ENCODE peak calls at places on chromosome 17, in six cellular contexts. I is fibroblast of lung; K is CD8-positive, alpha-beta memory T cell; O is CD4-positive, CD25-positive, alpha-beta regulatory T cell; W is body of pancreas; A is cardiac muscle cell. H is an unnamed sample.

GRCh38 chr17:27566673-27567562 is 64.1 kb upstream of the LGALS9 start:
- DNase-seq in I (no peak), K (no peak), O (no peak), W (no peak), A (no peak), H (no peak)

GRCh38 chr17:59167571-59168001 is 12.0 kb downstream of the PRR11 start:
- DNase-seq in I (no peak), K (no peak), O (no peak), W (no peak), A (no peak), H (no peak)

GRCh38 chr17:4955091-4955490 is 4.2 kb downstream of the ENO3 start:
- DNase-seq in I (no peak), K (no peak), O (no peak), W (no peak), A (no peak), H (no peak)

GRCh38 chr17:33267881-33268548 is 25.1 kb downstream of the ASIC2 start:
- DNase-seq in I (no peak), K (no peak), O (no peak), W (no peak), A (no peak), H (no peak)

GRCh38 chr17:41013606-41014005 is 4.7 kb upstream of the KRTAP3-1 start:
- DNase-seq in I (peak), K (no peak), O (no peak), W (no peak), A (no peak), H (no peak)

GRCh38 chr17:4477286-4477791 is 21.3 kb upstream of the SPNS2 start:
- DNase-seq in I (no peak), K (no peak), O (no peak), W (no peak), A (no peak), H (no peak)

GRCh38 chr17:61309857-61310256 is 89.8 kb upstream of the TBX2 start:
- DNase-seq in I (peak), K (no peak), O (no peak), W (no peak), A (no peak), H (no peak)

GRCh38 chr17:31917065-31917529 is 15.6 kb upstream of the UTP6 start:
- DNase-seq in I (no peak), K (no peak), O (no peak), W (no peak), A (no peak), H (no peak)

GRCh38 chr17:82397449-82398335 is 20.5 kb upstream of the HEXD start:
- DNase-seq in I (no peak), K (no peak), O (no peak), W (no peak), A (peak), H (no peak)

GRCh38 chr17:27571563-27572129 is 59.3 kb upstream of the LGALS9 start:
- DNase-seq in I (no peak), K (no peak), O (no peak), W (no peak), A (peak), H (no peak)

GRCh38 chr17:64368277-64368676 is 22.4 kb downstream of the PECAM1 start:
- DNase-seq in I (no peak), K (no peak), O (no peak), W (no peak), A (no peak), H (no peak)

GRCh38 chr17:31535581-31535981 is 144.1 kb downstream of the RAB11FIP4 start:
- DNase-seq in I (no peak), K (no peak), O (no peak), W (no peak), A (no peak), H (peak)

GRCh38 chr17:38898812-38899348 is 26.5 kb upstream of the LASP1NB start:
- DNase-seq in I (no peak), K (peak), O (peak), W (peak), A (no peak), H (peak)

GRCh38 chr17:43861960-43862359 is 15.0 kb downstream of the CD300LG start:
- DNase-seq in I (no peak), K (no peak), O (no peak), W (no peak), A (no peak), H (no peak)

GRCh38 chr17:73645050-73645871 is 1.0 kb upstream of the SDK2 start:
- DNase-seq in I (peak), K (peak), O (no peak), W (no peak), A (peak), H (no peak)

GRCh38 chr17:44385287-44386181 is 3.9 kb downstream of the ITGA2B start:
- DNase-seq in I (peak), K (peak), O (peak), W (peak), A (peak), H (peak)

GRCh38 chr17:28910534-28910933 is 7.7 kb upstream of the DHRS13 start:
- DNase-seq in I (no peak), K (no peak), O (no peak), W (no peak), A (no peak), H (no peak)

GRCh38 chr17:73551756-73552155 is 92.5 kb downstream of the SDK2 start:
- DNase-seq in I (no peak), K (no peak), O (no peak), W (no peak), A (no peak), H (peak)

GRCh38 chr17:30555942-30556341 is 78.7 kb downstream of the GOSR1 start:
- DNase-seq in I (no peak), K (no peak), O (no peak), W (no peak), A (no peak), H (no peak)

GRCh38 chr17:45171338-45172231 is 9.9 kb downstream of the HEXIM2 start:
- DNase-seq in I (peak), K (no peak), O (no peak), W (peak), A (peak), H (no peak)

GRCh38 chr17:69725125-69725524 is 310.6 kb downstream of the MAP2K6 start:
- DNase-seq in I (no peak), K (no peak), O (no peak), W (no peak), A (no peak), H (no peak)

GRCh38 chr17:64401941-64402340 is 11.3 kb upstream of the PECAM1 start:
- DNase-seq in I (no peak), K (no peak), O (no peak), W (no peak), A (no peak), H (no peak)

GRCh38 chr17:73138541-73139138 is 26.2 kb upstream of the SSTR2 start:
- DNase-seq in I (no peak), K (no peak), O (no peak), W (peak), A (peak), H (no peak)

GRCh38 chr17:17246879-17247278 is 9.9 kb upstream of the FLCN start:
- DNase-seq in I (no peak), K (no peak), O (no peak), W (no peak), A (no peak), H (no peak)

DNA sequence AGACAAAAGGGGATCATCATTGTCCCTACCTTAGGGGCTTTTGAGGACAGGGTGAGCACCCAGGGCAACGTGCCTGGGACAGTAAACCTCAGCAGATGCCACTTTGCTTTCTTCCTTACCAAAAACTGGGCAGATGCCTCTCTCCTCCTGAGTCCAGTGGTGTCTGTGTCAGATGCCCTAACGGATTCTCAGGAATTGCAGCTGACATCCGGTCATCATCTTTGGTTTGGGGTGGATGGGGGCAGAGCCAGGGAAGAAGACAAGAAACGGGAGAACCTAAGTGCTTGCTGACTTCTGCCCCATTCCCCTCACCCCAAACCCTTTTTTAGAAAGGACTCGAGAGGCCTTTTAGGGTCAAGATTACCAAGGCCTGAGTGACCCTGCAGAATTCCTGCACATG is 187.5 kb downstream of the MSI2 start:
- DNase-seq in I (no peak), K (no peak), O (no peak), W (no peak), A (no peak), H (no peak)
- H3K4me3 ChIP-seq in I (no peak), K (no peak), O (peak), W (no peak), A (no peak), H (no peak)

DNA sequence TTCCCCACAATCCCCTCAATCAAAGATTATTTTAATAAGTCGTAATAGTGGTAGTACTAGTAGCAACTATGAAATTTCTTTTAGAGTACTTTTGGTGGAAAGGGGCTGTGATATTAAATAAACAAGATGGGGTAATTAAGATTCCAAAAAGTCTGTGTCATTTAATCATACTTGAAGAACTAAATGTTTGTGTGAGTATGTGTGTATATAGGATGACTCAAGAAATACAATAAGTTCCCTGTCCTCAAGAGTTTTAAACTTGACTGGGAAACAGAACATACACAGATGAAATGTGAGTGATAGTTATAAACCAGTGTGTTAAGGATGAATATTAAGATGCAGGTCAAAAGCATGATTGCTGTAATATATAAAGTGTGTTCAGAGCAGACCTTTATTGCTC is 2.3 kb downstream of the ALDH3A2 start:
- DNase-seq in I (peak), K (no peak), O (no peak), W (no peak), A (no peak), H (no peak)
- H3K4me3 ChIP-seq in I (no peak), K (no peak), O (no peak), W (no peak), A (no peak), H (no peak)

DNA sequence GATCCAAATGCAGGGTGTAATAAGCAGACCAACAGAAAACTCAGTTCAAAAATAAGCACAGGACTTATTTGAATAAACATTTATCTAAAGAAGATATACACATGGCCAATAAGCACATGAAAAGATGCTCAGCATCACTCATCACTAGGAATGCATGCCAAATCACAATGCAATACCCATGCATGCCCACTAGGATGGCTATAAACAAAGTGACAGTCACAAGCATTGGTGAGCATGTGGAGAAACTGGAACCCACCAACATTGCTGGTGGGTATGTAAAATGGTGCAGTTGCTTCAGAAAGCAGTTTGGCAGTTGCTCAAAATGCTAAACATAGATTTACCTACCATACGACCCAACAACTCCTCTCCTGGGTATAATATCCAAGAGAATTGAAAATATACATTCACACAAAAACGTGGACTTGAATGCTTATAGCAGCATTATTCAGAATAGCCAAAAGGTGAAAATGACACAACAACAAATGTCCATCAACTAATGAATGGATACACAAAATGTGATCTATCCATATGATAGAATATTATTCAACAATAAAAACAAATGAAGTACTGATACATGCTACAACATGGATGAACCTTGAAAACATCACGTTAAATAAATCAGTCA is 20.1 kb downstream of the UBE2O start:
- DNase-seq in I (no peak), K (no peak), O (no peak), W (no peak), A (no peak), H (peak)
- H3K4me3 ChIP-seq in I (no peak), K (no peak), O (no peak), W (no peak), A (no peak), H (no peak)

DNA sequence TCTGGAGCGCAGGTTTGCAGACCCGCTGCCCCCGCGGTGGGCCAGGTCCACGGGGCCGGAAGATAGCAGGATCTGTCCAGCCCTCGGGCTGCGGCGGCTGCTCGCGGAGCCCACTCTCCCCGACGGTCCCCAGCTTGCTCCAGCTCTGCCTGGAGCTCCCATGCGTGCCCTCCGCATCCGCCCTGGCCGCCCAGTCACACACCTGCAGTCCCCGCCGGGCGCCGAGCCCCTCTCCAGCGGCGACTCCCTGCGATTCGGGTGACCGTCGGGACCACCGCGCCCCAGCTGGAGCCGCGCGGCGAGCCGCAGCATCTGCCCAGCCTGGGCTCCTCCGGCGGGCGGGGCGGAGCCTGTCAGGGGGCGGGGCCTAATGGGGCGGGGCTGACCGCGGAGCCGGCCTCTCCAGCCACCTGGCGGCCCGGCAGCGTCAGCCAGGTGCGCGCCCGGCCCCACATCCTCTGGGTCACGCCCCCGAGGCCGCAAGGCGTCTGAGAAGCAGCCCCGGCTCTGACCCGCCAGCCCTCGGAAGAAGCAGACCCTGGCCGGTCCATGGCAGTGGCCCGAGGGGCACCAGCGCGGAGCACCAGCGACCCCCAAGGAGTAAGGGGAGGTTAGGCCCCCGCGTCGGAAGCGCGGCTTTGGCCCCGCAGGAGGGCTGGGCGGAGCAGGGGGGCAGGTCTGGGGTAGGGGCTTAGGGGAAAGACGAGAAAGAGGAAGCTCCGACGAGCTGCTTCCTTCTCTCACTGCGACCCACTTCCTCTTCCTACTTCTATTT is at the start of gene PIK3R5:
- DNase-seq in I (no peak), K (peak), O (peak), W (peak), A (peak), H (peak)
- H3K4me3 ChIP-seq in I (no peak), K (peak), O (peak), W (no peak), A (peak), H (peak)

GRCh38 chr17:48592592-48592991 is 987 bp downstream of the HOXB5 start:
- DNase-seq in I (no peak), K (no peak), O (no peak), W (no peak), A (no peak), H (no peak)
- H3K4me3 ChIP-seq in I (peak), K (peak), O (no peak), W (no peak), A (peak), H (no peak)

GRCh38 chr17:79777844-79778503 is at the start of gene CBX2:
- DNase-seq in I (peak), K (peak), O (peak), W (peak), A (peak), H (peak)

GRCh38 chr17:79778504-79779087 is 648 bp downstream of the CBX2 start:
- DNase-seq in I (no peak), K (no peak), O (no peak), W (no peak), A (peak), H (no peak)

GRCh38 chr17:79777166-79777843 is 643 bp upstream of the CBX2 start:
- DNase-seq in I (peak), K (no peak), O (peak), W (peak), A (peak), H (peak)

GRCh38 chr17:79779661-79780365 is 1.9 kb downstream of the CBX2 start:
- DNase-seq in I (no peak), K (no peak), O (no peak), W (no peak), A (no peak), H (no peak)

GRCh38 chr17:79779088-79779529 is 1.2 kb downstream of the CBX2 start:
- DNase-seq in I (no peak), K (no peak), O (no peak), W (no peak), A (no peak), H (no peak)
- H3K4me3 ChIP-seq in I (peak), K (peak), O (no peak), W (no peak), A (peak), H (peak)

GRCh38 chr17:2594657-2595085 is 1.2 kb downstream of the PAFAH1B1 start:
- DNase-seq in I (no peak), K (peak), O (no peak), W (no peak), A (peak), H (peak)

GRCh38 chr17:2592974-2593845 is at the start of gene PAFAH1B1:
- DNase-seq in I (peak), K (peak), O (peak), W (peak), A (peak), H (peak)

GRCh38 chr17:2595200-2595599 is 1.7 kb downstream of the PAFAH1B1 start:
- DNase-seq in I (no peak), K (no peak), O (no peak), W (no peak), A (no peak), H (no peak)

GRCh38 chr17:2595736-2596135 is 2.3 kb downstream of the PAFAH1B1 start:
- DNase-seq in I (peak), K (no peak), O (no peak), W (no peak), A (no peak), H (no peak)

DNA sequence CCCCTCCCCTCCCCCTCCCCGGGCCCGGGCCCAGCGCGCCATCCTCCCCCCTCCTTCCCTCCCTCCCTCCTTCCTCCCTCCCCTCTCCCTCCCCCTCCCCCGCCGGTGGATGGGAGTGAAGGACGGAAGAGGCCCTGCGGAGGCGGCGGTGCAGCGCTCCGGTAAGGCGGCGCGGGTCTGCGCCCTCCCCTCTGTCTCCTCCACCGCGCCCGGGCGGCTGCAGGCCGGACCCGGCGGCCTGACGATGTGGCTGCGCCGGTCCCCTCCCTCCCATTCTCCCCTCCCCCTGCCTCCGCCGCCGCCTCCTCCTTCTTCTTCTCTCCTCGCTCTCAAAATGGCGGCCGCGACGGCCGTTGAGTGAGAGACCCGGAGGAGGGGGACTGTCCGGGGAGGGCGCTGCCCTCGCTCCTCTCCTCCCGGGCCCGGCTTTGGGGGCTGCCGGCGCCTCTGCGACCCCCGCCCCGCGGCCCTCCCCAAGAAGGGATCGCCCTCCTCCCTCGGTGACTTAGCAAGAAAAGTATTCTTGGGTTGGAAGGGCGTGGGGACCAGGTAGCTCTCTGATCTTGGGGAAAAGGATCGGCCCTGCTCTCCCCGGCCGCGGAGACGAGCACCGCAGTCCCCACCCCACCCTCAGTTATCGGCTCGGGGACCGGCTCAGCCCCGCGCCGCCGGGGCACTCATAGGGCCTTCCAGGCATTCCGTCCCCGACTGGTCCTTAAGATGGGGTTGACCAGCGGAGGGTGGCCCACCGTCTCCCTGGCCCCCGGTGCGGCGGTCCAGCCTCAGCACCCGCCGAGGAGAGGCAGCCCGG is 597 bp downstream of the PAFAH1B1 start:
- DNase-seq in I (peak), K (no peak), O (peak), W (peak), A (peak), H (peak)
- H3K4me3 ChIP-seq in I (peak), K (peak), O (peak), W (peak), A (peak), H (peak)

GRCh38 chr17:48747445-48748363 is 19.2 kb upstream of the HOXB13 start:
- DNase-seq in I (no peak), K (no peak), O (no peak), W (no peak), A (no peak), H (no peak)
- H3K4me3 ChIP-seq in I (no peak), K (no peak), O (no peak), W (no peak), A (no peak), H (no peak)

DNA sequence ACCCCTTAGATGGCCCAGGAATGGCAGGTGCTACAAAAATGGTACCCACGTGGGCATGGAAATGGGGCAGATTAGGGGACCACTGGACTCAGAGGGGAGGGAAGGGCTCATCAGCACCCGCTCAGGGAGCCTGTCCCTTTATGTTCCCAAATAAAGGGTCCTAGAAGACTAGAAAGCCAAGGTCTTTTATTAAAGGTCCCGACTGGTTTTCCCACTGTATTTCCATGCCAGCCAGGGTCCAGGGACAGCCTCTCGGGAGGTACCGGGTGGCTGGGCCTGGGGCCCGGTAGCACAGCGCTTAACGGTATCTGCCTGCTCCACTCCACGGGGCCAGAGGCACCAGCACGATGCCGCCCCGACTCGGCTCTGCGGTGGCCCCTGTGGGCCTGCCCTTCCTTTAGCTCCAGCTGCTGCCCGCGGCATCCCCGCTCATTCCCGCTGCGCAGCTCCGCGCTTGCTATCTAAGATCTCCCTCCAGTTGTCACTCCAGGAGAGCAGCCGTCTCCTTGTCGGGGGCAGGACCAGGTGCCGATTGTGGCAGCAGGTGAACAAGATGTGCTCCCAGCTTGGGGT is 1.4 kb downstream of the NT5C start:
- DNase-seq in I (no peak), K (no peak), O (no peak), W (no peak), A (no peak), H (no peak)
- H3K4me3 ChIP-seq in I (peak), K (no peak), O (peak), W (no peak), A (peak), H (peak)